ENCODE peak calls at places on chromosomes 16 and 17, in seven cellular contexts. T is HepG2, A is HCT116, O is GM12878, V is endodermal cell, G is kidney, I is IMR-90. B is an unnamed sample. For H3K4me1 and H3K9me3, the result is how much of the 10 kb centered on the place peaks cover.

GRCh38 chr17:44128383-44128782 is 4.9 kb upstream of the HDAC5 start:
- DNase-seq in V (no peak), T (no peak), I (no peak), A (no peak), G (no peak), O (no peak), B (no peak)

GRCh38 chr16:3872216-3872895 is 8.2 kb downstream of the CREBBP start:
- DNase-seq in A (no peak), I (no peak), O (no peak), G (no peak), T (no peak), V (no peak), B (peak)

GRCh38 chr17:6853764-6854442 is 22.4 kb upstream of the TEKT1 start:
- DNase-seq in G (no peak), A (peak), I (no peak), T (peak), O (no peak), V (peak), B (no peak)

GRCh38 chr17:48998557-48999440 is 1.6 kb downstream of the IGF2BP1 start:
- DNase-seq in V (peak), G (no peak), I (peak), O (no peak), A (no peak), T (peak), B (peak)

GRCh38 chr16:19075511-19075910 is 8.1 kb downstream of the COQ7 start:
- DNase-seq in T (no peak), V (no peak), A (no peak), G (no peak), I (no peak), O (no peak), B (no peak)

GRCh38 chr17:76304226-76305134 is 3.6 kb downstream of the QRICH2 start:
- DNase-seq in T (no peak), I (no peak), O (no peak), V (no peak), A (no peak), G (peak), B (no peak)

GRCh38 chr17:3972931-3973330 is 8.7 kb upstream of the ATP2A3 start:
- DNase-seq in G (peak), I (no peak), T (no peak), O (no peak), A (no peak), V (peak), B (no peak)

GRCh38 chr17:40422990-40423611 is 5.4 kb upstream of the TOP2A start:
- DNase-seq in G (no peak), V (peak), I (no peak), O (no peak), T (no peak), A (peak), B (no peak)

GRCh38 chr17:11693284-11693683 is 95.0 kb downstream of the DNAH9 start:
- DNase-seq in V (no peak), O (no peak), T (no peak), A (no peak), I (no peak), G (no peak), B (no peak)

GRCh38 chr17:70034158-70034557 is 40.9 kb upstream of the KCNJ16 start:
- DNase-seq in I (no peak), A (no peak), T (no peak), O (no peak), G (no peak), V (no peak), B (no peak)

GRCh38 chr17:82536220-82537201 is 17.0 kb downstream of the FOXK2 start:
- DNase-seq in V (peak), I (peak), G (no peak), O (no peak), T (no peak), A (no peak), B (peak)

GRCh38 chr16:25158401-25158800 is 46.9 kb downstream of the LCMT1 start:
- DNase-seq in A (no peak), T (no peak), I (peak), G (no peak), V (no peak), O (no peak), B (no peak)

GRCh38 chr17:5780476-5780875 is 196.2 kb upstream of the NLRP1 start:
- DNase-seq in O (no peak), T (no peak), V (peak), A (peak), I (peak), G (no peak), B (peak)

GRCh38 chr17:63626551-63627228 is 4.5 kb downstream of the MAP3K3 start:
- DNase-seq in V (no peak), T (no peak), A (no peak), O (no peak), G (no peak), I (peak), B (peak)

GRCh38 chr17:65627892-65628622 is 66.6 kb upstream of the AXIN2 start:
- DNase-seq in O (no peak), V (no peak), G (no peak), I (peak), A (no peak), T (peak), B (peak)

GRCh38 chr16:87661561-87661960 is 59.3 kb downstream of the JPH3 start:
- DNase-seq in G (no peak), O (no peak), T (peak), I (peak), V (peak), A (no peak), B (peak)

GRCh38 chr17:65674246-65675045 is 113.0 kb upstream of the AXIN2 start:
- DNase-seq in V (no peak), T (no peak), G (no peak), A (no peak), O (no peak), I (no peak), B (no peak)

GRCh38 chr17:1555618-1556471 is 6.7 kb downstream of the PITPNA start:
- DNase-seq in T (no peak), O (peak), I (no peak), A (no peak), V (no peak), G (no peak), B (no peak)

GRCh38 chr16:1431497-1432270 is 806 bp downstream of the PERCC1 start:
- DNase-seq in V (no peak), O (no peak), T (no peak), A (no peak), I (no peak), G (no peak), B (no peak)

GRCh38 chr16:1429631-1430030 is 1.2 kb upstream of the PERCC1 start:
- DNase-seq in V (no peak), A (no peak), O (no peak), T (no peak), G (peak), I (no peak), B (no peak)

GRCh38 chr16:1429026-1429425 is 1.9 kb upstream of the PERCC1 start:
- DNase-seq in O (no peak), A (no peak), I (no peak), G (peak), V (no peak), T (no peak), B (no peak)

GRCh38 chr16:1430759-1431496 is at the start of gene PERCC1:
- DNase-seq in A (no peak), O (no peak), I (no peak), V (no peak), T (peak), G (peak), B (peak)

DNA sequence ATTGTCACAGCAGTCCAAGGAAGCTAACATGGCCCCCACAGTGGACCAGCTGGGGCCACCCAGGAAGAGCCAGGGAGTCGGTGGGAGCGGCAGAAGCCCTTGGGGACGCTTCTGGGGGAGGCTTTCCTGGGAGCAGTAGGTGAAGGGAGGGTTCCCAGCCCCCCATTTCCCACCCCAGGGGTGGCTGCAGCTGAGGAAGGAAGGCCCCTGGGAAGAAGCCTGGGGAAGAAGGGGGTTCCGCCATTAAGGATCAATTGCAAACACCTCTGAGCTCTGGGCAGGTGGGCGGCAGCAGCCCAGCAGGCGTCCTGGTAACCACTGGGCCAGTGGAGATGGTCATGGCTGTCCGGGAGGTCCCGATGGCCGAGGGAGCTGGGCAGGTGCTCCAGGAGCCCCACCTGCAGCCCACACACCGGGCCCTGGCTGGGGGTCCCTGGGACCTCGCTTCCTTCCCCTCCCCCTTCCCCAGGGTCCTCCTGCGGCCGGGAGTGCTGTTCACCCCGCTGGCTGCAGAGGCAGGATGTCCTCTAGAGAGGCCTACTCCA is 592 bp upstream of the PERCC1 start:
- DNase-seq in O (no peak), G (no peak), V (no peak), I (no peak), A (no peak), T (no peak), B (no peak)
- H3K9ac ChIP-seq in O (no peak), G (no peak), V (no peak), I (no peak), A (no peak), T (peak), B (no peak)

GRCh38 chr16:64736887-64737286 is 385.0 kb downstream of the CDH11 start:
- DNase-seq in A (no peak), G (no peak), O (no peak), V (no peak), T (no peak), I (no peak), B (no peak)
- H3K4me1 ChIP-seq in A (under half), G (under half), O (under half), V (under half), T (under half), I (under half), B (under half)

DNA sequence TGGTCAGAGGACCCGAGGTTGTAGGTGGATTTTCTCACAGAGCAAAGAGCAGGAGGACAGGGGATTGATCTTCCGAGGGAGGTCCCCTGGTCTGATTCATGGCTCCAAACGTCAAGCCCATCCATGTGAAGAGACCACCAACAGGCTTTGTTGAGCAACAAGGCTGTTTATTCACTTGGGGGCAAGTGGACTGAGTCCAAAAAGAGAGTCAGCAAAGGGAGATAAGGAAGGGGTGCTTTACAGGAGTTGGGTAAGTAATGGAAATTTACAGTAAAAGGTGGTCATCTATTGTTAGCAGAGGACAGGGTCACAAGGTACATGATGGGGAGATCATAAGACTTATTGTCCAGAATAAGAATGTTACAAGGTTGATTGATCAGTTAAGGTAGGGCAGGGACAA is 2285.8 kb downstream of the TP53TG3F start:
- DNase-seq in V (no peak), I (no peak), O (no peak), A (no peak), T (no peak), G (no peak), B (no peak)
- H3K9me3 ChIP-seq in V (under half), I (under half), O (under half), A (under half), T (half or more), G (under half), B (under half)

DNA sequence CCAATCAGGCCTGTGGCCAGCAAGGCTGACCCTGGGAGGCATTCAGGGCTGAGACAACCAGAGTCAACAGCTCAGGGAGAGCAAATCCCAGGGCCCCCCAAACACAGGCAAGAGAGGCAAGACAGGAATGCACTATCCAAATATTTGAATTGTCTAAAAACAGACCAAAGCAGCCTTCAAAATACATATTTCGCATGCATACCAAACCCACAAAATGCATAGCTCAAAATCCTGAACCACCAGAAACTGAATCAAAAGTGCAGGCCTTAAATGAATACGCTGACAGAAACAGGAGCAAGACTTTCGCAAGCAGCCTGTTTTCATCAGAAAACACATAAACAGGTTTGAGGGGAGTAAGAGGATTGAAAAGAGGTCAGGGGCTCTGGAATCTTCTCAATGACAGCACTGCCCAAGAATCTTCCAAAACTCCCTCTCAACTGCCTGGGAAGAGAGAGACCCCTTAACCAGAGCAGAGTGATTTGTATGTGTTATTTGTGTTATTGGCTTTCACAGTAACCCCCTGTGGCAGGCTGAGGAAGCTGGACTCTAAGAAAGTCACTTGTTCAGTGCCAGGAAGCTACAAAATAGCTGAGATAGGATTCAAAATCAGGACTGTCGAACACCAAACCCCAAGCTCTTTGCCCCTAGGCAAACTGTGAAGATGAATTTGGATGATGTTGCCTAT is 213.5 kb upstream of the CDH5 start:
- DNase-seq in T (peak), I (peak), G (no peak), A (no peak), V (no peak), O (no peak), B (peak)
- H3K9ac ChIP-seq in T (no peak), I (peak), G (no peak), A (no peak), V (no peak), O (no peak), B (peak)

B was measured in adipocyte.